ENCODE peak calls at places on chromosomes 3 and 15, in ten cellular contexts. One of them, this sample, is unnamed.

GRCh38 chr15:31858026-31858425 is 172.3 kb upstream of the CHRNA7 start:
- DNase-seq in cardiac fibroblast: no peak
- DNase-seq in astrocyte of the spinal cord: no peak
- DNase-seq in NCI-H146: no peak
- DNase-seq in stimulated activated CD4-positive, alpha-beta T cell treated with anti-CD3 and anti-CD28 coated beads, Interleukin-1b, Interleukin-23, amount 100 ng/mL, for 24 hours: no peak
- DNase-seq in stromal cell of bone marrow: no peak
- DNase-seq in HTR-8/SVneo: no peak
- DNase-seq in NCI-H510A: no peak
- DNase-seq in KBM-7: no peak
- DNase-seq in A172: no peak
- DNase-seq in this sample: no peak

GRCh38 chr3:196135693-196136639 is 54.1 kb upstream of the TFRC start:
- DNase-seq in cardiac fibroblast: no peak
- DNase-seq in astrocyte of the spinal cord: no peak
- DNase-seq in NCI-H146: no peak
- DNase-seq in stimulated activated CD4-positive, alpha-beta T cell treated with anti-CD3 and anti-CD28 coated beads, Interleukin-1b, Interleukin-23, amount 100 ng/mL, for 24 hours: no peak
- DNase-seq in stromal cell of bone marrow: no peak
- DNase-seq in HTR-8/SVneo: peak
- DNase-seq in NCI-H510A: no peak
- DNase-seq in KBM-7: no peak
- DNase-seq in A172: peak
- DNase-seq in this sample: no peak

GRCh38 chr3:14345496-14346150 is 56.8 kb upstream of the SLC6A6 start:
- DNase-seq in cardiac fibroblast: peak
- DNase-seq in astrocyte of the spinal cord: no peak
- DNase-seq in NCI-H146: no peak
- DNase-seq in stimulated activated CD4-positive, alpha-beta T cell treated with anti-CD3 and anti-CD28 coated beads, Interleukin-1b, Interleukin-23, amount 100 ng/mL, for 24 hours: no peak
- DNase-seq in stromal cell of bone marrow: no peak
- DNase-seq in HTR-8/SVneo: no peak
- DNase-seq in NCI-H510A: no peak
- DNase-seq in KBM-7: no peak
- DNase-seq in A172: no peak
- DNase-seq in this sample: no peak

GRCh38 chr15:32718082-32718821 is 448 bp downstream of the GREM1 start:
- DNase-seq in cardiac fibroblast: peak
- DNase-seq in astrocyte of the spinal cord: peak
- DNase-seq in NCI-H146: no peak
- DNase-seq in stimulated activated CD4-positive, alpha-beta T cell treated with anti-CD3 and anti-CD28 coated beads, Interleukin-1b, Interleukin-23, amount 100 ng/mL, for 24 hours: no peak
- DNase-seq in stromal cell of bone marrow: no peak
- DNase-seq in HTR-8/SVneo: peak
- DNase-seq in NCI-H510A: no peak
- DNase-seq in KBM-7: no peak
- DNase-seq in A172: no peak
- DNase-seq in this sample: no peak

GRCh38 chr15:83275412-83275811 is 9.1 kb downstream of the BNC1 start:
- DNase-seq in cardiac fibroblast: no peak
- DNase-seq in astrocyte of the spinal cord: peak
- DNase-seq in NCI-H146: no peak
- DNase-seq in stimulated activated CD4-positive, alpha-beta T cell treated with anti-CD3 and anti-CD28 coated beads, Interleukin-1b, Interleukin-23, amount 100 ng/mL, for 24 hours: no peak
- DNase-seq in stromal cell of bone marrow: no peak
- DNase-seq in HTR-8/SVneo: peak
- DNase-seq in NCI-H510A: no peak
- DNase-seq in KBM-7: no peak
- DNase-seq in A172: peak
- DNase-seq in this sample: no peak

GRCh38 chr3:152278674-152279427 is 10.1 kb downstream of the MBNL1 start:
- DNase-seq in cardiac fibroblast: peak
- DNase-seq in astrocyte of the spinal cord: no peak
- DNase-seq in NCI-H146: no peak
- DNase-seq in stimulated activated CD4-positive, alpha-beta T cell treated with anti-CD3 and anti-CD28 coated beads, Interleukin-1b, Interleukin-23, amount 100 ng/mL, for 24 hours: no peak
- DNase-seq in stromal cell of bone marrow: no peak
- DNase-seq in HTR-8/SVneo: no peak
- DNase-seq in NCI-H510A: no peak
- DNase-seq in KBM-7: no peak
- DNase-seq in A172: no peak
- DNase-seq in this sample: no peak

GRCh38 chr3:72821170-72821781 is 27.0 kb downstream of the SHQ1 start:
- DNase-seq in cardiac fibroblast: peak
- DNase-seq in astrocyte of the spinal cord: peak
- DNase-seq in NCI-H146: no peak
- DNase-seq in stimulated activated CD4-positive, alpha-beta T cell treated with anti-CD3 and anti-CD28 coated beads, Interleukin-1b, Interleukin-23, amount 100 ng/mL, for 24 hours: no peak
- DNase-seq in stromal cell of bone marrow: no peak
- DNase-seq in HTR-8/SVneo: no peak
- DNase-seq in NCI-H510A: no peak
- DNase-seq in KBM-7: peak
- DNase-seq in A172: peak
- DNase-seq in this sample: no peak

GRCh38 chr3:79953591-79954105 is 185.8 kb upstream of the ROBO1 start:
- DNase-seq in cardiac fibroblast: no peak
- DNase-seq in astrocyte of the spinal cord: no peak
- DNase-seq in NCI-H146: no peak
- DNase-seq in stimulated activated CD4-positive, alpha-beta T cell treated with anti-CD3 and anti-CD28 coated beads, Interleukin-1b, Interleukin-23, amount 100 ng/mL, for 24 hours: no peak
- DNase-seq in stromal cell of bone marrow: no peak
- DNase-seq in HTR-8/SVneo: no peak
- DNase-seq in NCI-H510A: no peak
- DNase-seq in KBM-7: no peak
- DNase-seq in A172: no peak
- DNase-seq in this sample: no peak

GRCh38 chr15:87144775-87145174 is 1065.1 kb downstream of the AGBL1 start:
- DNase-seq in cardiac fibroblast: peak
- DNase-seq in astrocyte of the spinal cord: peak
- DNase-seq in NCI-H146: no peak
- DNase-seq in stimulated activated CD4-positive, alpha-beta T cell treated with anti-CD3 and anti-CD28 coated beads, Interleukin-1b, Interleukin-23, amount 100 ng/mL, for 24 hours: no peak
- DNase-seq in stromal cell of bone marrow: peak
- DNase-seq in HTR-8/SVneo: no peak
- DNase-seq in NCI-H510A: peak
- DNase-seq in KBM-7: no peak
- DNase-seq in A172: no peak
- DNase-seq in this sample: no peak

GRCh38 chr3:29195055-29195454 is 85.8 kb upstream of the RBMS3 start:
- DNase-seq in cardiac fibroblast: peak
- DNase-seq in astrocyte of the spinal cord: no peak
- DNase-seq in NCI-H146: no peak
- DNase-seq in stimulated activated CD4-positive, alpha-beta T cell treated with anti-CD3 and anti-CD28 coated beads, Interleukin-1b, Interleukin-23, amount 100 ng/mL, for 24 hours: no peak
- DNase-seq in stromal cell of bone marrow: no peak
- DNase-seq in HTR-8/SVneo: no peak
- DNase-seq in NCI-H510A: no peak
- DNase-seq in KBM-7: no peak
- DNase-seq in A172: no peak
- DNase-seq in this sample: no peak

GRCh38 chr3:63232764-63233396 is 45.2 kb upstream of the SYNPR start:
- DNase-seq in cardiac fibroblast: peak
- DNase-seq in astrocyte of the spinal cord: peak
- DNase-seq in NCI-H146: peak
- DNase-seq in stimulated activated CD4-positive, alpha-beta T cell treated with anti-CD3 and anti-CD28 coated beads, Interleukin-1b, Interleukin-23, amount 100 ng/mL, for 24 hours: no peak
- DNase-seq in stromal cell of bone marrow: no peak
- DNase-seq in HTR-8/SVneo: no peak
- DNase-seq in NCI-H510A: no peak
- DNase-seq in KBM-7: no peak
- DNase-seq in A172: no peak
- DNase-seq in this sample: peak

GRCh38 chr3:152268501-152269422 is at the start of gene MBNL1:
- DNase-seq in cardiac fibroblast: peak
- DNase-seq in astrocyte of the spinal cord: peak
- DNase-seq in NCI-H146: peak
- DNase-seq in stimulated activated CD4-positive, alpha-beta T cell treated with anti-CD3 and anti-CD28 coated beads, Interleukin-1b, Interleukin-23, amount 100 ng/mL, for 24 hours: peak
- DNase-seq in stromal cell of bone marrow: peak
- DNase-seq in HTR-8/SVneo: no peak
- DNase-seq in NCI-H510A: peak
- DNase-seq in KBM-7: peak
- DNase-seq in A172: peak
- DNase-seq in this sample: peak

GRCh38 chr3:35965908-35966307 is 326.6 kb downstream of the ARPP21 start:
- DNase-seq in cardiac fibroblast: peak
- DNase-seq in astrocyte of the spinal cord: peak
- DNase-seq in NCI-H146: no peak
- DNase-seq in stimulated activated CD4-positive, alpha-beta T cell treated with anti-CD3 and anti-CD28 coated beads, Interleukin-1b, Interleukin-23, amount 100 ng/mL, for 24 hours: no peak
- DNase-seq in stromal cell of bone marrow: peak
- DNase-seq in HTR-8/SVneo: no peak
- DNase-seq in NCI-H510A: no peak
- DNase-seq in KBM-7: peak
- DNase-seq in A172: peak
- DNase-seq in this sample: peak

GRCh38 chr3:128555098-128555825 is 62.3 kb upstream of the GATA2 start:
- DNase-seq in cardiac fibroblast: no peak
- DNase-seq in astrocyte of the spinal cord: no peak
- DNase-seq in NCI-H146: no peak
- DNase-seq in stimulated activated CD4-positive, alpha-beta T cell treated with anti-CD3 and anti-CD28 coated beads, Interleukin-1b, Interleukin-23, amount 100 ng/mL, for 24 hours: no peak
- DNase-seq in stromal cell of bone marrow: no peak
- DNase-seq in HTR-8/SVneo: no peak
- DNase-seq in NCI-H510A: no peak
- DNase-seq in KBM-7: no peak
- DNase-seq in A172: no peak
- DNase-seq in this sample: no peak

GRCh38 chr3:66404903-66405700 is 95.7 kb downstream of the LRIG1 start:
- DNase-seq in cardiac fibroblast: peak
- DNase-seq in astrocyte of the spinal cord: no peak
- DNase-seq in NCI-H146: no peak
- DNase-seq in stimulated activated CD4-positive, alpha-beta T cell treated with anti-CD3 and anti-CD28 coated beads, Interleukin-1b, Interleukin-23, amount 100 ng/mL, for 24 hours: no peak
- DNase-seq in stromal cell of bone marrow: no peak
- DNase-seq in HTR-8/SVneo: no peak
- DNase-seq in NCI-H510A: no peak
- DNase-seq in KBM-7: no peak
- DNase-seq in A172: no peak
- DNase-seq in this sample: no peak

GRCh38 chr15:51667478-51667877 is 13.8 kb upstream of the SCG3 start:
- DNase-seq in cardiac fibroblast: no peak
- DNase-seq in astrocyte of the spinal cord: no peak
- DNase-seq in NCI-H146: no peak
- DNase-seq in stimulated activated CD4-positive, alpha-beta T cell treated with anti-CD3 and anti-CD28 coated beads, Interleukin-1b, Interleukin-23, amount 100 ng/mL, for 24 hours: no peak
- DNase-seq in stromal cell of bone marrow: no peak
- DNase-seq in HTR-8/SVneo: no peak
- DNase-seq in NCI-H510A: no peak
- DNase-seq in KBM-7: no peak
- DNase-seq in A172: no peak
- DNase-seq in this sample: no peak

GRCh38 chr3:25527796-25528195 is 99.7 kb downstream of the RARB start:
- DNase-seq in cardiac fibroblast: no peak
- DNase-seq in astrocyte of the spinal cord: peak
- DNase-seq in NCI-H146: no peak
- DNase-seq in stimulated activated CD4-positive, alpha-beta T cell treated with anti-CD3 and anti-CD28 coated beads, Interleukin-1b, Interleukin-23, amount 100 ng/mL, for 24 hours: no peak
- DNase-seq in stromal cell of bone marrow: no peak
- DNase-seq in HTR-8/SVneo: no peak
- DNase-seq in NCI-H510A: no peak
- DNase-seq in KBM-7: no peak
- DNase-seq in A172: no peak
- DNase-seq in this sample: no peak

GRCh38 chr3:135007622-135008021 is 212.6 kb downstream of the EPHB1 start:
- DNase-seq in cardiac fibroblast: no peak
- DNase-seq in astrocyte of the spinal cord: no peak
- DNase-seq in NCI-H146: no peak
- DNase-seq in stimulated activated CD4-positive, alpha-beta T cell treated with anti-CD3 and anti-CD28 coated beads, Interleukin-1b, Interleukin-23, amount 100 ng/mL, for 24 hours: no peak
- DNase-seq in stromal cell of bone marrow: no peak
- DNase-seq in HTR-8/SVneo: peak
- DNase-seq in NCI-H510A: no peak
- DNase-seq in KBM-7: no peak
- DNase-seq in A172: no peak
- DNase-seq in this sample: no peak

GRCh38 chr3:192850501-192850981 is 67.1 kb downstream of the MB21D2 start:
- DNase-seq in cardiac fibroblast: peak
- DNase-seq in astrocyte of the spinal cord: peak
- DNase-seq in NCI-H146: no peak
- DNase-seq in stimulated activated CD4-positive, alpha-beta T cell treated with anti-CD3 and anti-CD28 coated beads, Interleukin-1b, Interleukin-23, amount 100 ng/mL, for 24 hours: peak
- DNase-seq in stromal cell of bone marrow: no peak
- DNase-seq in HTR-8/SVneo: no peak
- DNase-seq in NCI-H510A: no peak
- DNase-seq in KBM-7: peak
- DNase-seq in A172: peak
- DNase-seq in this sample: no peak

GRCh38 chr15:76575177-76576078 is 238.9 kb downstream of the ISL2 start:
- DNase-seq in cardiac fibroblast: no peak
- DNase-seq in astrocyte of the spinal cord: no peak
- DNase-seq in NCI-H146: no peak
- DNase-seq in stimulated activated CD4-positive, alpha-beta T cell treated with anti-CD3 and anti-CD28 coated beads, Interleukin-1b, Interleukin-23, amount 100 ng/mL, for 24 hours: no peak
- DNase-seq in stromal cell of bone marrow: no peak
- DNase-seq in HTR-8/SVneo: no peak
- DNase-seq in NCI-H510A: no peak
- DNase-seq in KBM-7: peak
- DNase-seq in A172: no peak
- DNase-seq in this sample: peak

GRCh38 chr3:186277268-186277909 is 84.6 kb downstream of the DGKG start:
- DNase-seq in cardiac fibroblast: peak
- DNase-seq in astrocyte of the spinal cord: peak
- DNase-seq in NCI-H146: no peak
- DNase-seq in stimulated activated CD4-positive, alpha-beta T cell treated with anti-CD3 and anti-CD28 coated beads, Interleukin-1b, Interleukin-23, amount 100 ng/mL, for 24 hours: no peak
- DNase-seq in stromal cell of bone marrow: peak
- DNase-seq in HTR-8/SVneo: peak
- DNase-seq in NCI-H510A: peak
- DNase-seq in KBM-7: peak
- DNase-seq in A172: peak
- DNase-seq in this sample: no peak

GRCh38 chr3:117463716-117464115 is 754.1 kb downstream of the TUSC7 start:
- DNase-seq in cardiac fibroblast: no peak
- DNase-seq in astrocyte of the spinal cord: no peak
- DNase-seq in NCI-H146: no peak
- DNase-seq in stimulated activated CD4-positive, alpha-beta T cell treated with anti-CD3 and anti-CD28 coated beads, Interleukin-1b, Interleukin-23, amount 100 ng/mL, for 24 hours: no peak
- DNase-seq in stromal cell of bone marrow: no peak
- DNase-seq in HTR-8/SVneo: no peak
- DNase-seq in NCI-H510A: no peak
- DNase-seq in KBM-7: no peak
- DNase-seq in A172: no peak
- DNase-seq in this sample: no peak

GRCh38 chr3:100978036-100978659 is 15.1 kb downstream of the ABI3BP start:
- DNase-seq in cardiac fibroblast: no peak
- DNase-seq in astrocyte of the spinal cord: no peak
- DNase-seq in NCI-H146: no peak
- DNase-seq in stimulated activated CD4-positive, alpha-beta T cell treated with anti-CD3 and anti-CD28 coated beads, Interleukin-1b, Interleukin-23, amount 100 ng/mL, for 24 hours: no peak
- DNase-seq in stromal cell of bone marrow: no peak
- DNase-seq in HTR-8/SVneo: no peak
- DNase-seq in NCI-H510A: no peak
- DNase-seq in KBM-7: no peak
- DNase-seq in A172: no peak
- DNase-seq in this sample: no peak

GRCh38 chr3:187773233-187773962 is 28.1 kb upstream of the BCL6 start:
- DNase-seq in cardiac fibroblast: no peak
- DNase-seq in astrocyte of the spinal cord: no peak
- DNase-seq in NCI-H146: no peak
- DNase-seq in stimulated activated CD4-positive, alpha-beta T cell treated with anti-CD3 and anti-CD28 coated beads, Interleukin-1b, Interleukin-23, amount 100 ng/mL, for 24 hours: no peak
- DNase-seq in stromal cell of bone marrow: no peak
- DNase-seq in HTR-8/SVneo: no peak
- DNase-seq in NCI-H510A: no peak
- DNase-seq in KBM-7: peak
- DNase-seq in A172: no peak
- DNase-seq in this sample: peak

GRCh38 chr3:40070816-40071215 is 238.7 kb upstream of the EIF1B start:
- DNase-seq in cardiac fibroblast: no peak
- DNase-seq in astrocyte of the spinal cord: no peak
- DNase-seq in NCI-H146: no peak
- DNase-seq in stimulated activated CD4-positive, alpha-beta T cell treated with anti-CD3 and anti-CD28 coated beads, Interleukin-1b, Interleukin-23, amount 100 ng/mL, for 24 hours: no peak
- DNase-seq in stromal cell of bone marrow: no peak
- DNase-seq in HTR-8/SVneo: no peak
- DNase-seq in NCI-H510A: no peak
- DNase-seq in KBM-7: no peak
- DNase-seq in A172: no peak
- DNase-seq in this sample: no peak

GRCh38 chr15:38048001-38048455 is 113.6 kb downstream of the TMCO5A start:
- DNase-seq in cardiac fibroblast: no peak
- DNase-seq in astrocyte of the spinal cord: no peak
- DNase-seq in NCI-H146: no peak
- DNase-seq in stimulated activated CD4-positive, alpha-beta T cell treated with anti-CD3 and anti-CD28 coated beads, Interleukin-1b, Interleukin-23, amount 100 ng/mL, for 24 hours: no peak
- DNase-seq in stromal cell of bone marrow: no peak
- DNase-seq in HTR-8/SVneo: no peak
- DNase-seq in NCI-H510A: no peak
- DNase-seq in KBM-7: no peak
- DNase-seq in A172: no peak
- DNase-seq in this sample: no peak

GRCh38 chr3:30626443-30627181 is 20.2 kb downstream of the TGFBR2 start:
- DNase-seq in cardiac fibroblast: peak
- DNase-seq in astrocyte of the spinal cord: peak
- DNase-seq in NCI-H146: no peak
- DNase-seq in stimulated activated CD4-positive, alpha-beta T cell treated with anti-CD3 and anti-CD28 coated beads, Interleukin-1b, Interleukin-23, amount 100 ng/mL, for 24 hours: no peak
- DNase-seq in stromal cell of bone marrow: peak
- DNase-seq in HTR-8/SVneo: no peak
- DNase-seq in NCI-H510A: no peak
- DNase-seq in KBM-7: no peak
- DNase-seq in A172: peak
- DNase-seq in this sample: peak

GRCh38 chr3:186511245-186511644 is 32.9 kb downstream of the CRYGS start:
- DNase-seq in cardiac fibroblast: no peak
- DNase-seq in astrocyte of the spinal cord: no peak
- DNase-seq in NCI-H146: no peak
- DNase-seq in stimulated activated CD4-positive, alpha-beta T cell treated with anti-CD3 and anti-CD28 coated beads, Interleukin-1b, Interleukin-23, amount 100 ng/mL, for 24 hours: no peak
- DNase-seq in stromal cell of bone marrow: no peak
- DNase-seq in HTR-8/SVneo: no peak
- DNase-seq in NCI-H510A: no peak
- DNase-seq in KBM-7: no peak
- DNase-seq in A172: no peak
- DNase-seq in this sample: no peak